ENCODE peak calls at places on chromosomes 12 and 14, in nine cellular contexts. Z is GM12892; A is activated CD8-positive, alpha-beta memory T cell treated with anti-CD3 and anti-CD28 coated beads for 24 hours; M is ELR; U is NCI-H2029; W is progenitor cell of endocrine pancreas; B is iris pigment epithelial cell; O is foreskin keratinocyte; P is GM04503. E is an unnamed sample.

GRCh38 chr12:64780220-64780530 is 21.0 kb upstream of the GNS start:
- DNase-seq in M (no peak), U (peak; percentile 56), Z (no peak), W (no peak), A (no peak), B (no peak), O (no peak), P (no peak), E (no peak)

GRCh38 chr14:41806355-41806975 is 199.8 kb downstream of the LRFN5 start:
- DNase-seq in O (no peak), U (no peak), Z (no peak), P (no peak), W (no peak), B (no peak), M (no peak), A (no peak), E (no peak)

GRCh38 chr12:2016862-2017723 is 12.8 kb upstream of the DCP1B start:
- DNase-seq in B (no peak), W (no peak), O (no peak), M (no peak), P (no peak), Z (no peak), U (no peak), A (no peak), E (no peak)

GRCh38 chr12:31201382-31201781 is 124.6 kb downstream of the SINHCAF start:
- DNase-seq in W (no peak), Z (no peak), U (no peak), O (no peak), M (no peak), A (no peak), B (no peak), P (no peak), E (no peak)

GRCh38 chr12:54725233-54725843 is 77.2 kb upstream of the DCD start:
- DNase-seq in W (no peak), Z (no peak), M (peak; percentile 52), A (no peak), P (no peak), U (no peak), B (peak; percentile 23), O (no peak), E (no peak)

GRCh38 chr12:11705010-11705409 is 55.5 kb downstream of the ETV6 start:
- DNase-seq in B (peak; percentile 97), W (no peak), A (no peak), U (peak; percentile 67), Z (no peak), O (peak; percentile 80), P (peak; percentile 73), M (peak; percentile 89), E (no peak)

GRCh38 chr12:57893460-57894353 is 47.2 kb upstream of the CTDSP2 start:
- DNase-seq in B (peak; percentile 88), Z (no peak), P (peak; percentile 83), M (peak; percentile 81), O (no peak), W (no peak), U (peak; percentile 12), A (no peak), E (no peak)

GRCh38 chr14:75523771-75524171 is 1.5 kb downstream of the BATF start:
- DNase-seq in W (no peak), B (peak; percentile 16), O (no peak), A (no peak), P (no peak), U (no peak), Z (no peak), M (peak; percentile 63), E (no peak)

GRCh38 chr14:101457177-101457935 is 103.9 kb upstream of the DIO3 start:
- DNase-seq in U (no peak), B (no peak), A (no peak), P (no peak), M (no peak), Z (no peak), O (no peak), W (no peak), E (no peak)

GRCh38 chr12:104641862-104642261 is 185.1 kb downstream of the CHST11 start:
- DNase-seq in Z (no peak), B (no peak), A (no peak), M (no peak), U (no peak), O (no peak), P (no peak), W (no peak), E (peak; percentile 77)

GRCh38 chr12:109900752-109901580 is 892 bp downstream of the TCHP start:
- DNase-seq in B (peak; percentile 13), P (no peak), A (no peak), O (no peak), M (peak; percentile 30), Z (no peak), W (no peak), U (no peak), E (no peak)

GRCh38 chr12:75623631-75624118 is 112.3 kb upstream of the KRR1 start:
- DNase-seq in M (peak; percentile 90), U (no peak), P (no peak), A (no peak), O (peak; percentile 70), W (no peak), Z (no peak), B (peak; percentile 69), E (no peak)

GRCh38 chr12:89418228-89418910 is 66.1 kb upstream of the DUSP6 start:
- DNase-seq in Z (no peak), P (no peak), A (no peak), W (no peak), M (no peak), B (no peak), U (no peak), O (no peak), E (no peak)

GRCh38 chr12:104680070-104680469 is 223.3 kb downstream of the CHST11 start:
- DNase-seq in U (peak; percentile 25), W (no peak), B (no peak), Z (peak; percentile 22), O (no peak), P (no peak), M (peak; percentile 33), A (no peak), E (no peak)

GRCh38 chr14:100192250-100192671 is 32.8 kb upstream of the DEGS2 start:
- DNase-seq in Z (no peak), W (peak; percentile 26), A (no peak), O (no peak), P (no peak), M (no peak), B (no peak), U (no peak), E (no peak)

GRCh38 chr14:41783403-41783802 is 176.7 kb downstream of the LRFN5 start:
- DNase-seq in M (no peak), O (no peak), B (no peak), W (no peak), U (no peak), P (no peak), Z (no peak), A (no peak), E (no peak)

E was measured in B cell.